ENCODE peak calls at places on chromosome 1, in six cellular contexts. H is endodermal cell, F is AG04449, W is fibroblast of mammary gland, J is RWPE1, B is RWPE2. R is an unnamed sample.

GRCh38 chr1:202242080-202242419 is 48.5 kb downstream of the LGR6 start:
- DNase-seq in H (no peak), F (no peak), W (no peak), J (no peak), B (no peak), R (no peak)

GRCh38 chr1:156056326-156056849 is 1.8 kb downstream of the LAMTOR2 start:
- DNase-seq in H (no peak), F (no peak), W (no peak), J (no peak), B (no peak), R (no peak)

GRCh38 chr1:51768971-51769601 is 109.4 kb downstream of the NRDC start:
- DNase-seq in H (peak), F (peak), W (peak), J (peak), B (no peak), R (peak)

GRCh38 chr1:62396871-62397270 is 40.0 kb upstream of the USP1 start:
- DNase-seq in H (no peak), F (no peak), W (no peak), J (no peak), B (no peak), R (no peak)

GRCh38 chr1:156738407-156738806 is 2.5 kb downstream of the MRPL24 start:
- DNase-seq in H (no peak), F (no peak), W (no peak), J (no peak), B (no peak), R (no peak)

GRCh38 chr1:96863449-96863848 is 141.9 kb downstream of the PTBP2 start:
- DNase-seq in H (no peak), F (no peak), W (peak), J (no peak), B (no peak), R (no peak)

GRCh38 chr1:231465051-231465450 is 43.0 kb upstream of the EGLN1 start:
- DNase-seq in H (no peak), F (no peak), W (no peak), J (no peak), B (no peak), R (no peak)

GRCh38 chr1:29563571-29563970 is 327.2 kb downstream of the PTPRU start:
- DNase-seq in H (no peak), F (no peak), W (peak), J (no peak), B (no peak), R (no peak)

GRCh38 chr1:224519874-224520273 is 85.3 kb upstream of the WDR26 start:
- DNase-seq in H (no peak), F (no peak), W (peak), J (no peak), B (no peak), R (no peak)

GRCh38 chr1:15343729-15344128 is 66.0 kb upstream of the EFHD2 start:
- DNase-seq in H (no peak), F (no peak), W (no peak), J (no peak), B (no peak), R (no peak)

GRCh38 chr1:7862211-7863060 is 9.6 kb upstream of the UTS2 start:
- DNase-seq in H (no peak), F (no peak), W (no peak), J (no peak), B (no peak), R (no peak)

GRCh38 chr1:46196609-46197008 is 1.6 kb downstream of the POMGNT1 start:
- DNase-seq in H (no peak), F (no peak), W (no peak), J (no peak), B (no peak), R (no peak)

GRCh38 chr1:46194641-46195179 is 3.5 kb downstream of the POMGNT1 start:
- DNase-seq in H (no peak), F (no peak), W (no peak), J (no peak), B (no peak), R (no peak)

GRCh38 chr1:46197551-46198025 is 646 bp downstream of the POMGNT1 start:
- DNase-seq in H (peak), F (no peak), W (no peak), J (no peak), B (no peak), R (no peak)

GRCh38 chr1:46199233-46199749 is 1.1 kb upstream of the POMGNT1 start:
- DNase-seq in H (no peak), F (no peak), W (no peak), J (no peak), B (no peak), R (no peak)

GRCh38 chr1:46198026-46198826 is at the start of gene POMGNT1:
- DNase-seq in H (peak), F (no peak), W (peak), J (peak), B (no peak), R (peak)
- TF ChIP-seq CTCF in H (peak), F (peak), W (no peak), J (no peak), B (peak), R (no peak)

GRCh38 chr1:209250970-209251636 is 332.4 kb upstream of the CAMK1G start:
- DNase-seq in H (no peak), F (no peak), W (no peak), J (no peak), B (no peak), R (no peak)
- TF ChIP-seq CTCF in H (no peak), F (no peak), W (no peak), J (no peak), B (peak), R (no peak)

DNA sequence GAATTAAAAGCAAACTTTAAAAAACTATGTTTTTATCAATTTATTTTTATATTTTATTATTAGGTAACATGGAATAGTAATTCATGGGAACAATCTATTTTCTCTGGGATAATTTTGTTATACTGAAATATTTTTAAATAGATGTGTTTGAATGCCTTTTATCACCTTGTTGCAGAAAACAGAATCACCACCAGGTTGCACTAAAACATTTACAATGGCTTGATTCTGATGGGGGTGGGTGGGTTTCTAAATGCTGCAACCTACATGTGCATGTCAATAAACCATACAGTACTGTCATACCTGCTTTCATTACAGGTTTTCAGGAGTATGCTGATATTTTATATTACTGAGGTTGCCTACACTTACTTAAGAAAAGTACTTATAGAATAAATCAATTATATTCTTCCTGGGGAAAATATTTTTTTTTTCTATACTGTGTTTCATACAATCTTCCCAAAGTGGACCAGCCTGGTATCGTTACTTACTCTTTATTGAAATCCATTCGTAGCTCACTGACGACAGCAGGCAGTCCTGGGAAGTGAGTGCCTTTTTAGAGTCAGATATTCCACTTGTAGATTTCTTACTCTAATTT is 132.8 kb downstream of the PTPRC start:
- DNase-seq in H (no peak), F (no peak), W (peak), J (peak), B (no peak), R (no peak)
- TF ChIP-seq CTCF in H (peak), F (peak), W (peak), J (peak), B (peak), R (peak)

DNA sequence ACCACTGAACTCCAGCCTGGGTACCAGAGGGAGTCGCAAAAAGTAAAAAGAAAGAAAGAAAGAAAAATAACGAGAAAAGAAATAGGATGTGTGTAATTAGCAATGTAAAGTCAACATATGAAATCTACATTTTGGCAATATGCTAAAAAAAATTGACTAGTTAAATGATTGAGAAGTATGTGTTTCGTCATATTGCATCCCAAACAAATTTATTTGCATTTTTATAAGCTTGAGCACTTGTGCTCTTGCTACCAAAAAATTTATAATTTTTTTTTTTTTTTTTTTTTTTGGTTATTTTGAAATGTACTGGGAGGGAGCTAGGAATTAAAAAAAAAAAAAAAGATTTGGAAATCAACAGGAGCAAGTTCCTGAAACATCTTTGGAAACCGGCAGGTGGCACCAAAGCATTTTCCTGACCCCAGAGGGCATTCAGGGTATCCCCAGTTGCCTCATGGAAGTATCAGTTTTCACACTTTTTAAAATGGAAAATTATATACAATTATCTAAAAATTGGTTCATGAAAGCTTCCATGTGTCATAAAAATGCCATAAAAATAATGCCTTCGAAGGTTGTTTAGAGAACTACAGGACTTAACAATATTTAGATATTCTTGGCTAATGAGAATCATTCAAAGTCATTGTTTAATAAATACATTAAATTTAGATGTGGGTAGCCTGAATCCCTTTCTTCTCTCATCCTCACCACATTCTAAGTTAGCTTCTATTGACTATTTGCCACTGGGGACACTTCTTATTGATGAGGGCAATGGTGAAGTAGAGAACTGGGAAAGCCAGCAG is 4.8 kb upstream of the HEATR1 start:
- DNase-seq in H (peak), F (no peak), W (peak), J (peak), B (no peak), R (no peak)
- TF ChIP-seq CTCF in H (peak), F (peak), W (peak), J (peak), B (peak), R (peak)

GRCh38 chr1:152479792-152480595 is 30.6 kb upstream of the LCE5A start:
- DNase-seq in H (peak), F (no peak), W (peak), J (no peak), B (no peak), R (no peak)
- TF ChIP-seq CTCF in H (peak), F (peak), W (peak), J (no peak), B (peak), R (peak)